ENCODE peak calls at places on chromosome 4, in four cellular contexts. N is bronchial epithelial cell, P is cardiac muscle cell, M is pancreas. T is an unnamed sample.

GRCh38 chr4:13509442-13509841 is 25.3 kb upstream of the RAB28 start:
- DNase-seq in N (no peak), P (no peak), M (no peak), T (no peak)

GRCh38 chr4:61994036-61994435 is 793.9 kb downstream of the ADGRL3 start:
- DNase-seq in N (no peak), P (peak; percentile 23), M (no peak), T (no peak)

GRCh38 chr4:2789801-2790582 is 2.9 kb upstream of the SH3BP2 start:
- DNase-seq in N (no peak), P (no peak), M (no peak), T (no peak)

GRCh38 chr4:136863756-136864155 is 668.5 kb downstream of the PCDH18 start:
- DNase-seq in N (no peak), P (peak; percentile 25), M (no peak), T (no peak)

GRCh38 chr4:186078977-186079697 is 10.2 kb downstream of the TLR3 start:
- DNase-seq in N (no peak), P (peak; percentile 3), M (no peak), T (no peak)

GRCh38 chr4:16852168-16852567 is 46.3 kb downstream of the LDB2 start:
- DNase-seq in N (no peak), P (no peak), M (no peak), T (no peak)

GRCh38 chr4:85102606-85103005 is 136.1 kb upstream of the WDFY3 start:
- DNase-seq in N (no peak), P (no peak), M (no peak), T (no peak)

GRCh38 chr4:79862842-79863241 is 210.2 kb downstream of the ANTXR2 start:
- DNase-seq in N (no peak), P (no peak), M (no peak), T (no peak)

GRCh38 chr4:118883861-118884260 is 4.8 kb upstream of the SYNPO2 start:
- DNase-seq in N (no peak), P (no peak), M (no peak), T (peak; percentile 29)

GRCh38 chr4:55499495-55499894 is 47.2 kb downstream of the CLOCK start:
- DNase-seq in N (no peak), P (no peak), M (no peak), T (no peak)

GRCh38 chr4:79913581-79913980 is 159.4 kb downstream of the ANTXR2 start:
- DNase-seq in N (no peak), P (peak; percentile 56), M (no peak), T (no peak)

GRCh38 chr4:17859793-17860406 is 49.1 kb downstream of the NCAPG start:
- DNase-seq in N (no peak), P (no peak), M (no peak), T (no peak)

GRCh38 chr4:78091534-78091933 is 34.4 kb downstream of the FRAS1 start:
- DNase-seq in N (no peak), P (no peak), M (no peak), T (no peak)

GRCh38 chr4:151415978-151416377 is 7.0 kb downstream of the FHIP1A start:
- DNase-seq in N (peak; percentile 81), P (peak; percentile 69), M (no peak), T (no peak)

GRCh38 chr4:6076391-6076790 is 58.2 kb upstream of the C4orf50 start:
- DNase-seq in N (no peak), P (no peak), M (no peak), T (no peak)

GRCh38 chr4:118968006-118968405 is 79.4 kb downstream of the SYNPO2 start:
- DNase-seq in N (no peak), P (peak; percentile 95), M (peak; percentile 41), T (peak; percentile 40)

GRCh38 chr4:26860922-26861433 is 337 bp downstream of the STIM2 start:
- DNase-seq in N (no peak), P (peak; percentile 72), M (no peak), T (peak; percentile 76)

GRCh38 chr4:103429283-103429682 is 231.1 kb upstream of the CENPE start:
- DNase-seq in N (no peak), P (no peak), M (no peak), T (no peak)

GRCh38 chr4:182569561-182569960 is 326.4 kb downstream of the TENM3 start:
- DNase-seq in N (no peak), P (no peak), M (no peak), T (no peak)

GRCh38 chr4:34850426-34850825 is 1393.9 kb downstream of the ARAP2 start:
- DNase-seq in N (no peak), P (no peak), M (no peak), T (no peak)

GRCh38 chr4:128823025-128823661 is 13.6 kb downstream of the JADE1 start:
- DNase-seq in N (peak; percentile 93), P (peak; percentile 72), M (no peak), T (no peak)

GRCh38 chr4:56803473-56803872 is 18.0 kb downstream of the SPINK2 start:
- DNase-seq in N (peak; percentile 4), P (peak; percentile 13), M (no peak), T (peak; percentile 71)

GRCh38 chr4:5460106-5460801 is 248.1 kb downstream of the EVC2 start:
- DNase-seq in N (no peak), P (peak; percentile 40), M (no peak), T (peak; percentile 8)

GRCh38 chr4:150546286-150546685 is 35.7 kb upstream of the MAB21L2 start:
- DNase-seq in N (no peak), P (no peak), M (no peak), T (no peak)

GRCh38 chr4:69718376-69719293 is 41.8 kb downstream of the SULT1B1 start:
- DNase-seq in N (peak; percentile 87), P (peak; percentile 54), M (no peak), T (no peak)

GRCh38 chr4:123819362-123820035 is 422.9 kb downstream of the SPRY1 start:
- DNase-seq in N (peak; percentile 98), P (no peak), M (no peak), T (no peak)

GRCh38 chr4:76977113-76977512 is 27.6 kb downstream of the SEPTIN11 start:
- DNase-seq in N (no peak), P (no peak), M (no peak), T (no peak)
- H3K36me3 ChIP-seq in N (peaks cover 3% of the 10 kb centered on the region), P (no peaks in the 10 kb centered on the region), M (no peaks in the 10 kb centered on the region), T (no peaks in the 10 kb centered on the region)

GRCh38 chr4:1340181-1340747 is 6.7 kb upstream of the UVSSA start:
- DNase-seq in N (no peak), P (no peak), M (no peak), T (no peak)
- H3K36me3 ChIP-seq in N (peaks cover 33% of the 10 kb centered on the region), P (peaks cover 38% of the 10 kb centered on the region), M (no peaks in the 10 kb centered on the region), T (peaks cover 63% of the 10 kb centered on the region)

DNA sequence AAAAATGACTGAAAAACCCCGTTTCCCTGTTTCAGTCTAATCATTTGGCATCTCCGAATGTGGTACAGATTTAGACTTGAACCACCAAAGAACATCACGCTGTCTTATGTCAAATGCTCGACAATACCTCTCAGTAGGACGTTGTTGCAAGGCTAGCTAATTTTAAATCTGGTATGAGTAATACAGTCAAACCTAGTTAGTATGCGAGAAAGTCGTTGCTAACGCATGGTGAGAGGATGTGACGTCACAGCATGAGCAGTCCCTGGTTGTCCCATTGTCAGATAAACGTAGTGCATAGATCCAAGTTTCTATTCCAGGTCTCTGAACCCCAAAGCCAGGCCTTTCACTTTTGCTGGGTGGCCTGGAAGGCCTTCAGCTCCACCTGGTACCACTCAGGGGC is 44.7 kb downstream of the SETD7 start:
- DNase-seq in N (no peak), P (peak; percentile 39), M (no peak), T (no peak)
- H3K36me3 ChIP-seq in N (peaks cover 17% of the 10 kb centered on the region), P (peaks cover 3% of the 10 kb centered on the region), M (no peaks in the 10 kb centered on the region), T (peaks cover 95% of the 10 kb centered on the region)

GRCh38 chr4:153537493-153537960 is 71.4 kb downstream of the TMEM131L start:
- DNase-seq in N (no peak), P (no peak), M (no peak), T (no peak)

GRCh38 chr4:153532636-153533035 is 66.5 kb downstream of the TMEM131L start:
- DNase-seq in N (no peak), P (no peak), M (no peak), T (no peak)

GRCh38 chr4:153533387-153533786 is 67.2 kb downstream of the TMEM131L start:
- DNase-seq in N (no peak), P (no peak), M (no peak), T (no peak)

GRCh38 chr4:153535735-153536494 is 69.8 kb downstream of the TMEM131L start:
- DNase-seq in N (no peak), P (peak; percentile 38), M (no peak), T (no peak)

GRCh38 chr4:153534792-153535629 is 68.9 kb downstream of the TMEM131L start:
- DNase-seq in N (no peak), P (no peak), M (no peak), T (no peak)
- H3K36me3 ChIP-seq in N (no peaks in the 10 kb centered on the region), P (no peaks in the 10 kb centered on the region), M (no peaks in the 10 kb centered on the region), T (peaks cover 98% of the 10 kb centered on the region)